ENCODE peak calls at places on chromosome 22, in six cellular contexts. Q is sigmoid colon, B is stomach, P is HCT116, M is suprapubic skin, J is K562. X is an unnamed sample.

GRCh38 chr22:22110548-22111266 is 128.1 kb upstream of the TOP3B start:
- DNase-seq in Q (no peak), B (no peak), P (peak), M (no peak), J (peak), X (peak)

GRCh38 chr22:48580481-48580970 is 1247.1 kb downstream of the BRD1 start:
- DNase-seq in Q (no peak), B (no peak), P (no peak), M (no peak), J (no peak), X (no peak)

GRCh38 chr22:50528682-50529415 is 963 bp downstream of the TYMP start:
- DNase-seq in Q (no peak), B (no peak), P (no peak), M (no peak), J (no peak), X (peak)

GRCh38 chr22:30235687-30236170 is 10.8 kb downstream of the LIF start:
- DNase-seq in Q (no peak), B (no peak), P (no peak), M (no peak), J (no peak), X (no peak)

GRCh38 chr22:25410849-25411248 is 153.6 kb upstream of the GRK3 start:
- DNase-seq in Q (no peak), B (no peak), P (no peak), M (no peak), J (no peak), X (no peak)

GRCh38 chr22:37126882-37127281 is 17.4 kb upstream of the TMPRSS6 start:
- DNase-seq in Q (no peak), B (no peak), P (no peak), M (no peak), J (peak), X (no peak)

GRCh38 chr22:23681026-23681809 is 9.6 kb upstream of the RGL4 start:
- DNase-seq in Q (peak), B (peak), P (no peak), M (no peak), J (no peak), X (no peak)

GRCh38 chr22:23121026-23121823 is 20.6 kb downstream of the RSPH14 start:
- DNase-seq in Q (no peak), B (no peak), P (no peak), M (no peak), J (peak), X (no peak)

GRCh38 chr22:20128902-20129746 is 2.5 kb upstream of the ZDHHC8 start:
- DNase-seq in Q (no peak), B (peak), P (no peak), M (no peak), J (peak), X (peak)

GRCh38 chr22:37079668-37080171 is 28.2 kb downstream of the KCTD17 start:
- DNase-seq in Q (no peak), B (peak), P (no peak), M (no peak), J (no peak), X (peak)

GRCh38 chr22:20418211-20418788 is 19.3 kb downstream of the SCARF2 start:
- DNase-seq in Q (peak), B (peak), P (peak), M (peak), J (peak), X (peak)

GRCh38 chr22:41831828-41832552 is 915 bp upstream of the SREBF2 start:
- DNase-seq in Q (no peak), B (no peak), P (no peak), M (no peak), J (no peak), X (no peak)

GRCh38 chr22:41831383-41831782 is 1.5 kb upstream of the SREBF2 start:
- DNase-seq in Q (no peak), B (no peak), P (no peak), M (no peak), J (no peak), X (no peak)

GRCh38 chr22:41832553-41833368 is at the start of gene SREBF2:
- DNase-seq in Q (peak), B (peak), P (peak), M (peak), J (peak), X (peak)

GRCh38 chr22:41834005-41834975 is 1.4 kb downstream of the SREBF2 start:
- DNase-seq in Q (no peak), B (no peak), P (no peak), M (no peak), J (no peak), X (no peak)

DNA sequence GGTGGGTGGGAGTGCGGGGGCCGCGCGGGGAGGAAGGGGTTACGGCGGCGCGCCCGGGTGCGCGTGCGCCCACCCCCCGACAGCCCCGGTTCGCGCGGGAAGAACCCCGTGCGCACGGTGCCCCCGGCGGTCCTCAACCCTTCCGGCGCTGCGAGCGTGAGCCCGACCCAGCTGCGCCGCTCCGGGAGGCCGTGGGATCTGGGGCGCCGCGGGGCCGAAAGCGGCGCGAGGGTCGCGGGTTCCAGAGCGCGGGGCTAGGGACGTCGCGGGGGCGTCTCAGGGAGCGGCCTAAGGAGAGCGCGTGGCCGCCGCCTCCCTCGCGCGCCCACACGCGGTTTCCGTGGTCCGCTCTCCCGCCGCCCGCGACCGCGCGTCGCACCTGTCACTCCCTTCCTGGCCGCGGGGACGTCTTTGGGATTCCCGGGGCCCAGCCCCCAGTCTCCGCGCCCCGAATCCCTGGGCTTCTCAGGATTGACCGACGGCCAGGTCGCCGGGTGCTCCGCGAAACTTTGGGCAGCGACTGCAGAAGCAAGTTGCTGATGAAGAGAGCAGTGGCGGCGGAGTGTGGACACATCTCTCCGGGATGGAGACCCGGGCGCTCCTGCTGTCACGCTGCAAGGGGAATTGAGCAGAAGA is 582 bp downstream of the SREBF2 start:
- DNase-seq in Q (peak), B (peak), P (no peak), M (peak), J (peak), X (peak)
- TF ChIP-seq CTCF in Q (no peak), B (no peak), P (no peak), M (no peak), J (no peak), X (no peak)

GRCh38 chr22:17943533-17944204 is 80.7 kb downstream of the MICAL3 start:
- DNase-seq in Q (no peak), B (no peak), P (no peak), M (no peak), J (no peak), X (no peak)
- TF ChIP-seq POLR2A in Q (no peak), B (no peak), P (no peak), M (no peak), J (no peak), X (no peak)

GRCh38 chr22:31246687-31247086 is 34.6 kb downstream of the LIMK2 start:
- DNase-seq in Q (no peak), B (no peak), P (no peak), M (no peak), J (no peak), X (no peak)

GRCh38 chr22:31250740-31251330 is 38.7 kb downstream of the LIMK2 start:
- DNase-seq in Q (no peak), B (no peak), P (no peak), M (no peak), J (no peak), X (no peak)

GRCh38 chr22:31247726-31248125 is 35.6 kb downstream of the LIMK2 start:
- DNase-seq in Q (no peak), B (no peak), P (no peak), M (no peak), J (no peak), X (no peak)

GRCh38 chr22:31248965-31249940 is 37.2 kb downstream of the LIMK2 start:
- DNase-seq in Q (peak), B (no peak), P (no peak), M (no peak), J (no peak), X (no peak)

DNA sequence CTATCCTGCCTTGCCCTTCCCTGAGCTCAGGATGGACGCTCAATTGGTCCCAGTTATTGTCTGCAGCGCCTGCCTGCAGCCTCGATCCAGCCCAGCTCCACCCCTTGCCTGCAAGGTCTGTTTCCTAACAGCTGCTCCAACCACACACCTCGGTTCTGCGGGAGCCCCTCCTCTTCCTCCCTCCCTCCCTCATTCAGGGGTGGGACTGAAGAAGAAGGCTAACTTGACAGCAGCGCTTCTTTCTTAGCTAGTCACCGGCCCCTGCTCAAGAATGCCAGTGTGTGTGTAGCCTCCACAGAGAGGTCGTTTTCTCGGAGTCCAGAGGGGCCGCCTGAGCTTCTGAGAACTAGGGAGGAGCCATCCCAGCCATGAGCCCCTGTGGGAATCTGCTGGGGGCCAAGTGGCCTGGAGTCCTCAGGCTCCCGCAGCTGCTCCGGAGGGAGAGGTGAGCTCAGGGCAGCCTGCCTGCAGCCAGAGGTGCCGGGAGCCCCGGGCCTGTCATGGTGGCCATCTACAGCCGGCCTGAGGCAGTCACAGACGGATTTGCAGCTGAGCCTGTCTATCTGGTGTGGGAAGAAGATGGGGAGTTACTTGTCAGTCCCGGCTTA is 36.1 kb downstream of the LIMK2 start:
- DNase-seq in Q (peak), B (peak), P (no peak), M (peak), J (peak), X (peak)
- TF ChIP-seq POLR2AphosphoS5 in Q (no peak), B (peak), P (no peak), M (no peak), J (no peak), X (no peak)

DNA sequence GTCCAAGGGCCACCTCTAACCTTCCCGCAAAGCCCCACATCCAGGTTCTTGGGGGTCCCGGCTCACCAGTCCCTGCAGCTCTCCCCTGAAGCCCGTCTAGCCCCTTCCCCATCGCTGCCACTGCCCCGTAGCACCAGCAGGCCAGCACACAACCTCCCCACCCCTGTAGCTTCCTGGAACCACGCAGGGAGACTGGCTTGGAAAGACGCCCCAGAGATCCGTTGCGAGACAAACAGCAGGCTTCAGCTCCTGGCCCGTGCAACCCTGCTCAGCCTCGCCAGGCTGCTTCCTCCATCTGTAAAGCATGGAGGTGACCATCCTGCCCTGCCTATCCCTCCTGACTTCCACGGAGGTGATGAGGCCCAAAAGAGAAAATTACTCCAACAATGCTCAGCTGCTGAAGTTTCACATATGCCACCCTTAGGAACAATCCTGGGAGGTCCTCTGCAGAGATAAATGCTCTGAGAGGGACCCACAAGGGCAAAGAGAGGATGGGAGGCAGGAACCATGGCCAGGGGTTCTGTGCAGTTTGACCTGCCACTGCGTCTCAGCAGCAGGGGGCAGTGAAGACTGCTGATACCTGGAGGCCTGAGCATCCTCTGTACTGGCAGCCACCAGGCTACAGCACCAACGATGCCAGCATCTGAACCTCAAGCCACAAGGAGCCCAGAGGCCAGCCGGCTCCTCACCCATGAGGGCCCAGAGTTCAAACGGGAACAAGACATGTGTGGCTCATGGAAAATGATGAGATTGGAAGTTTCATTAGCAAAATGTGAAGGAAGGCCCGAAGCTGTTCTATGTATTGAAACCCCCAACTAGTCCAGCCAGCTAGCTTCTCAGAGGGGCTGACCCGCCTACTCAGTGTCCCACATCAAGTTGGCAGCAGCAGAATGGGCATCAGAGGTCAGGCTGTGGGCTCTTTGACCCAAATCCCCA is 16.1 kb downstream of the DGCR2 start:
- DNase-seq in Q (peak), B (no peak), P (no peak), M (no peak), J (peak), X (no peak)
- TF ChIP-seq CTCF in Q (no peak), B (no peak), P (peak), M (no peak), J (peak), X (no peak)

GRCh38 chr22:39232246-39232645 is 12.5 kb downstream of the PDGFB start:
- DNase-seq in Q (no peak), B (no peak), P (no peak), M (no peak), J (no peak), X (no peak)

GRCh38 chr22:39234867-39235687 is 9.7 kb downstream of the PDGFB start:
- DNase-seq in Q (no peak), B (peak), P (no peak), M (peak), J (no peak), X (peak)

GRCh38 chr22:39232806-39233735 is 11.7 kb downstream of the PDGFB start:
- DNase-seq in Q (no peak), B (no peak), P (no peak), M (no peak), J (no peak), X (no peak)

GRCh38 chr22:39234157-39234793 is 10.5 kb downstream of the PDGFB start:
- DNase-seq in Q (no peak), B (no peak), P (no peak), M (no peak), J (no peak), X (no peak)

GRCh38 chr22:39233736-39234120 is 11.1 kb downstream of the PDGFB start:
- DNase-seq in Q (no peak), B (no peak), P (no peak), M (no peak), J (no peak), X (no peak)
- TF ChIP-seq POLR2A in Q (no peak), B (no peak), P (no peak), M (no peak), J (no peak), X (no peak)

DNA sequence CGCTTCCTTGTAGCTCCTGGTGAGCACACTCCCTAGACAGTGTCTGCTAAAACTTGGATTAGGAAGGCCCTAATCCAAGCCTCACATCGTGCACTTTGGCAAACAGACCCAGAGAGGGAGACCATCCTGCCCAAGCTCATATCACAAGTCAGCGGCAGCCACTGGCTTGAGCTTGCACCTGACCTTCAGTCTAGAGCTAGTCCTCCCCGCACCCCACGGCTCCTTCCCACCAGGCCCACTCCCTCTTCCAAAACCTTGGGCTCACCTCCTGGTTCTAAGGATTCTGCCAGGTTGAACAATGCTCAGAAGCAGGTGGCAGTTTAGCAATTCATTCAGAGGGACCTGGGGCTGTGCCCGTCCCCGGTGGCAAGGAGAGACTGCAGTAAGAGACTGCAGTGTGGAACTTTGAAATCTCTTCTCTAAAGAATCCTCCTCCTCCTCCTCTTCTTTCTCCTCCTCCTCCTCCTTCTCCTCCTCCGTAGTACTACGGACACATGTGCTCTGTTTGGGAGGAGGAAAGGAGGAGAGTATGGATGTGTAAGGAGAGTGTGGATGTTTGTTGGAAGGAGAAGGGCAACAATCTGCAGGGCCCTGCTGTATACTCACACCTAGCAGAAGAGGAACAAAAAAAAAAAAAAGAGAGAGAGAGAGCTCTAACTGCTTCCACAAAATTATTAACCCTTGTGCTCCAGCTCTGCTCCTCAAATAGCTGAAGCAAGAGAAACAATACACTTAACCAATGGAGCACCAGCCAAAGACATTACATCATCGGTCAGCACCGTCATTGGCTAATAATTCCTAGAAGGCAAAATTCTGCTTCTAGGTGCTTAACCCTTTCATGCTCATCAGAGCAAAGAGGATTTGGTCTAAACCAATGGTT is 6.0 kb downstream of the SYN3 start:
- DNase-seq in Q (no peak), B (no peak), P (no peak), M (no peak), J (no peak), X (no peak)
- TF ChIP-seq POLR2AphosphoS5 in Q (no peak), B (no peak), P (no peak), M (no peak), J (no peak), X (no peak)